ENCODE peak calls at places on chromosome 11, in nine cellular contexts. K is fibroblast of pulmonary artery; L is CD8-positive, alpha-beta T cell; D is T-helper 17 cell; T is erythroblast; I is NCI-H2107; J is H4; X is dermis blood vessel endothelial cell; U is foreskin fibroblast. Q is an unnamed sample.
A peak's percentile ranks its signal among the peaks of the same experiment; 100 is the strongest.

GRCh38 chr11:65130631-65131416 is 3.5 kb downstream of the SYVN1 start:
- DNase-seq in X (no peak), K (no peak), D (no peak), L (no peak), I (no peak), J (no peak), T (no peak), U (no peak), Q (no peak)

GRCh38 chr11:104916442-104916841 is 18.2 kb upstream of the CASP12 start:
- DNase-seq in X (peak; percentile 68), T (no peak), J (no peak), I (no peak), D (no peak), L (no peak), U (no peak), K (no peak), Q (no peak)

GRCh38 chr11:130634981-130635473 is 186.6 kb downstream of the ADAMTS15 start:
- DNase-seq in K (peak; percentile 49), T (no peak), D (no peak), J (peak; percentile 54), L (no peak), U (peak; percentile 64), I (no peak), X (peak; percentile 77), Q (peak; percentile 67)

GRCh38 chr11:61589961-61590360 is 9.1 kb upstream of the SYT7 start:
- DNase-seq in X (no peak), K (no peak), D (no peak), T (no peak), J (no peak), U (no peak), I (no peak), L (no peak), Q (no peak)

GRCh38 chr11:26149585-26149984 is 182.3 kb upstream of the ANO3 start:
- DNase-seq in I (no peak), X (no peak), K (no peak), U (no peak), J (no peak), T (no peak), D (no peak), L (no peak), Q (no peak)

GRCh38 chr11:14101388-14101787 is 138.9 kb downstream of the SPON1 start:
- DNase-seq in J (no peak), D (no peak), L (no peak), I (no peak), X (no peak), K (no peak), U (peak; percentile 10), T (no peak), Q (no peak)

GRCh38 chr11:103883856-103884255 is 152.6 kb upstream of the DDI1 start:
- DNase-seq in T (no peak), X (no peak), I (no peak), D (no peak), L (no peak), K (no peak), J (no peak), U (no peak), Q (no peak)

GRCh38 chr11:93626038-93626437 is 35.4 kb upstream of the CEP295 start:
- DNase-seq in J (no peak), I (no peak), D (no peak), T (no peak), X (no peak), K (no peak), L (no peak), U (no peak), Q (no peak)

GRCh38 chr11:66727282-66727882 is 1.6 kb downstream of the SPTBN2 start:
- DNase-seq in K (peak; percentile 10), U (no peak), D (no peak), T (no peak), I (no peak), J (no peak), X (peak; percentile 49), L (peak; percentile 16), Q (no peak)